ENCODE peak calls at places on chromosomes 12 and 14, in five cellular contexts. R is tibial artery, J is lung, V is MM.1S, Y is tibial nerve. E is an unnamed sample. For H3K4me1, the result is how much of the 10 kb centered on the place peaks cover.

GRCh38 chr14:93019970-93020369 is 95.8 kb downstream of the ITPK1 start:
- DNase-seq in J (no peak), Y (no peak), R (no peak), V (no peak), E (no peak)

GRCh38 chr14:100587763-100588411 is 670 bp upstream of the BEGAIN start:
- DNase-seq in J (no peak), V (no peak), Y (no peak), R (peak), E (no peak)

GRCh38 chr12:89350661-89351488 is 1.4 kb downstream of the DUSP6 start:
- DNase-seq in J (no peak), R (peak), V (peak), Y (no peak), E (no peak)

GRCh38 chr12:6089041-6089823 is 35.2 kb downstream of the VWF start:
- DNase-seq in J (no peak), V (peak), Y (no peak), R (peak), E (no peak)

GRCh38 chr12:2494490-2495192 is 300.1 kb upstream of the FKBP4 start:
- DNase-seq in J (no peak), Y (peak), R (no peak), V (no peak), E (no peak)

GRCh38 chr12:70468741-70469140 is 102.7 kb downstream of the KCNMB4 start:
- DNase-seq in V (no peak), J (no peak), R (no peak), Y (no peak), E (no peak)

GRCh38 chr12:84974177-84974815 is 61.7 kb upstream of the SLC6A15 start:
- DNase-seq in J (no peak), R (no peak), Y (no peak), V (no peak), E (no peak)

GRCh38 chr14:96126339-96126770 is 78.3 kb upstream of the BDKRB2 start:
- DNase-seq in J (no peak), R (no peak), V (no peak), Y (no peak), E (peak)

GRCh38 chr12:58608711-58609110 is 311.6 kb downstream of the LRIG3 start:
- DNase-seq in Y (no peak), V (no peak), J (no peak), R (no peak), E (no peak)

GRCh38 chr12:58814036-58814435 is 106.3 kb downstream of the LRIG3 start:
- DNase-seq in V (no peak), Y (no peak), J (no peak), R (no peak), E (no peak)

GRCh38 chr12:120055231-120055630 is 61.3 kb downstream of the RAB35 start:
- DNase-seq in V (no peak), Y (no peak), J (no peak), R (no peak), E (no peak)

GRCh38 chr14:23112359-23113178 is 6.5 kb downstream of the CEBPE start:
- DNase-seq in V (no peak), Y (no peak), R (peak), J (no peak), E (no peak)

GRCh38 chr14:54529811-54530210 is 20.1 kb downstream of the CGRRF1 start:
- DNase-seq in R (no peak), Y (no peak), J (no peak), V (no peak), E (no peak)

GRCh38 chr14:80850197-80850814 is 91.2 kb downstream of the CEP128 start:
- DNase-seq in Y (no peak), R (no peak), V (peak), J (no peak), E (peak)

GRCh38 chr12:7638064-7638763 is 27.5 kb downstream of the APOBEC1 start:
- DNase-seq in J (no peak), Y (no peak), R (no peak), V (peak), E (no peak)

GRCh38 chr14:83342590-83342989 is 1808.9 kb upstream of the SEL1L start:
- DNase-seq in Y (peak), J (no peak), R (peak), V (no peak), E (no peak)

GRCh38 chr14:68195126-68195525 is 375.5 kb downstream of the RAD51B start:
- DNase-seq in Y (no peak), J (no peak), R (no peak), V (no peak), E (no peak)

GRCh38 chr14:100131181-100131580 is 28.3 kb downstream of the DEGS2 start:
- DNase-seq in R (no peak), V (no peak), Y (no peak), J (peak), E (no peak)

GRCh38 chr12:125775507-125775906 is 710.3 kb downstream of the AACS start:
- DNase-seq in V (no peak), R (no peak), J (no peak), Y (no peak), E (no peak)

GRCh38 chr12:6822461-6823135 is 977 bp downstream of the GPR162 start:
- DNase-seq in V (no peak), Y (no peak), J (no peak), R (no peak), E (no peak)

GRCh38 chr14:72677664-72678063 is 216.2 kb downstream of the DPF3 start:
- DNase-seq in Y (no peak), V (no peak), R (no peak), J (no peak), E (no peak)

GRCh38 chr14:102126807-102127455 is 12.8 kb upstream of the WDR20 start:
- DNase-seq in J (no peak), V (no peak), R (no peak), Y (no peak), E (no peak)

GRCh38 chr12:43544703-43545102 is 7.3 kb downstream of the ADAMTS20 start:
- DNase-seq in Y (no peak), R (no peak), J (no peak), V (no peak), E (no peak)

GRCh38 chr12:109255377-109255776 is 53.7 kb downstream of the FOXN4 start:
- DNase-seq in J (no peak), V (no peak), R (no peak), Y (no peak), E (no peak)

GRCh38 chr12:51959921-51960320 is 8.4 kb downstream of the ACVR1B start:
- DNase-seq in Y (no peak), J (no peak), V (no peak), R (no peak), E (no peak)

GRCh38 chr12:131058700-131059099 is 105.0 kb downstream of the ADGRD1 start:
- DNase-seq in Y (no peak), J (no peak), V (no peak), R (no peak), E (no peak)

GRCh38 chr12:124904306-124905098 is 9.9 kb downstream of the UBC start:
- DNase-seq in V (no peak), Y (peak), R (peak), J (peak), E (no peak)

GRCh38 chr12:46574853-46575252 is 202.3 kb upstream of the SLC38A2 start:
- DNase-seq in V (no peak), R (no peak), Y (no peak), J (no peak), E (no peak)

GRCh38 chr14:96417254-96417653 is 25.3 kb downstream of the AK7 start:
- DNase-seq in R (no peak), V (no peak), Y (no peak), J (no peak), E (no peak)

GRCh38 chr12:107318804-107319535 is 225.6 kb upstream of the CRY1 start:
- DNase-seq in V (no peak), J (no peak), Y (no peak), R (no peak), E (peak)

GRCh38 chr12:57157588-57158173 is 10.3 kb upstream of the LRP1-AS start:
- DNase-seq in R (no peak), V (no peak), Y (peak), J (no peak), E (no peak)

GRCh38 chr12:3483089-3483488 is 7.9 kb upstream of the PRMT8 start:
- DNase-seq in R (no peak), V (no peak), J (no peak), Y (no peak), E (no peak)

DNA sequence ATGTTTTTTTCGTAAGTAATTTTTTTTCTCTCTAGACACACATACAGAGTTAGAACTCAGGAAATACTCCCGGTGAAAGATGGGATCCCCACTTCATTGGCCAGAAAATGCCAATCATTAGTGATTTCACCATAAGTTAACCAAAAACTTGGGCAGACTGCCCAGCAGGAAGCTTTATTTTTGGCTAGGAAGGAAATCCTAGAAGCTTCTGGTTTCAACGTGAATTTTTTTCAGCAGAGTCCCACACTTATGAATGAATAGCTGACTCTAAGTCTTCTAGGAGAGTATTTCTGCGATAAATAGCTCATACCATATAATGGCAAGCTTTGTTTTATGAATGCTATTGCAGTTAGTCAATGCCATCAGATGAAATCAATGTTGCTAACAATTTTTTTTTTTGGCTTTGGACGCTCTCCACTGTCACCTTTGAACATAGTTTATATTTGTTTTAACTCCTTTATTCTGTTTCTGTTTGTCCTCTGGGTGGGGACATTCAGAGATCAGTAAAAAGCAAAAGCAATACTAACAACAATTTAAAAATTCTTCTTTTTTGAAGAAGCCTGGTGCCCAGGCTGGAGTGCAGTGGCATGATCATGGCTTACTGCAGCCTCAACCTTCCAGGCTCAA is 9.5 kb downstream of the PPP1CC start:
- DNase-seq in J (no peak), V (no peak), R (no peak), Y (no peak), E (no peak)
- H3K4me1 ChIP-seq in J (under half), V (under half), R (under half), Y (half or more), E (half or more)

DNA sequence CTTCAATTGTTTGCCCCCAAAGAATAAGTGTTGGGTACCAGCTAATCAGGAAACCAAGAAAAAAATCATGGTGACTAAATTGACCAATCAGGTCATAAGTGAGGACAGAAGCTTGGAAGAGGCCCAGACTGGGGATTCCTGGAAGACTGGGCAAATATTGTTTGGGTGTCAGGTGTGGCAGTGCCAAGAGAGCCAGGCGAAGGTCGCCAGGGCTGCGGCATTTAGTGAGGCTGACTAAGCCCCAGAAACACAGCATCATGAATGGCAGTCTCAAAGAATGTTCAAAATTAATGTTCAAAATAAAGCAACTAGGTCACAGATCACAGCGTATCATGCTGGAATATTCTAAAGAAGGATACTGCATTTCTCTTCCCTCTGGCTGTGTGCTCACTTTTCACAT is 85.2 kb upstream of the OVCH1 start:
- DNase-seq in R (no peak), J (no peak), Y (no peak), V (no peak), E (no peak)
- H3K27ac ChIP-seq in R (peak), J (peak), Y (no peak), V (no peak), E (no peak)

DNA sequence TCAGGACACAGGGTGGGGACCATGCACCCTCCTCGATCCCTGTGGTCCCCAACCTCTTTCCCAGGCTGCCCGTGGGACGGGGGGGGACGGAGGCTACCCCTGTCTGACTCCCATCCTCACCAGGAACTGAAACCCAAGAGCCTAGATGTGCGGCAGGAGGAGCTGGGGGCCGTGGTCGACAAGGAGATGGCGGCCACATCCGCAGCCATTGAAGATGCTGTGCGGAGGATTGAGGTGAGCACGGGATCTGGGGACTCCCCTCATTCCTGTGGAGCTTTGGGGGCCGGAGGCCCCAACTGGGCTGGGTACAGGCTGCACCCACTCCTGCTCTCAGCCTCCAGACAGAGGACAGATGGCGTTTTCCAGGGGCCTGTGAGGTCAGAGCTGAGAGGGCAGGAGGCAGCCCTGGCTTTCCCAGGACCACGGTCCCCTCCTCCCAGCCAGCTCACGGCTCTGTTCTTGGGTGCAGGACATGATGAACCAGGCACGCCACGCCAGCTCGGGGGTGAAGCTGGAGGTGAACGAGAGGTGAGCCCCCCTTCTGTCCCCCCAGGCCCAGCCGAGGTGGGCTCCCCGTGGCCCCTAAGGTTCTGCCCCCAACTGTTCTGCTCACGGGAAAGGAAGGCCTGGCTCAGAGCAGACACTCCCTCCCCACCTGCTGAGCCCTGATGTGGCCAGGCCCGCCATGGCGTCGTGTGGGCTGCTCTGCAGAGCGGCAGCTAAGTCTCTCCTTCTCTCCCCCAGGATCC is 24.2 kb downstream of the HIP1R start:
- DNase-seq in R (peak), Y (no peak), V (no peak), J (no peak), E (no peak)
- H3K4me1 ChIP-seq in R (under half), Y (under half), V (under half), J (under half), E (under half)

DNA sequence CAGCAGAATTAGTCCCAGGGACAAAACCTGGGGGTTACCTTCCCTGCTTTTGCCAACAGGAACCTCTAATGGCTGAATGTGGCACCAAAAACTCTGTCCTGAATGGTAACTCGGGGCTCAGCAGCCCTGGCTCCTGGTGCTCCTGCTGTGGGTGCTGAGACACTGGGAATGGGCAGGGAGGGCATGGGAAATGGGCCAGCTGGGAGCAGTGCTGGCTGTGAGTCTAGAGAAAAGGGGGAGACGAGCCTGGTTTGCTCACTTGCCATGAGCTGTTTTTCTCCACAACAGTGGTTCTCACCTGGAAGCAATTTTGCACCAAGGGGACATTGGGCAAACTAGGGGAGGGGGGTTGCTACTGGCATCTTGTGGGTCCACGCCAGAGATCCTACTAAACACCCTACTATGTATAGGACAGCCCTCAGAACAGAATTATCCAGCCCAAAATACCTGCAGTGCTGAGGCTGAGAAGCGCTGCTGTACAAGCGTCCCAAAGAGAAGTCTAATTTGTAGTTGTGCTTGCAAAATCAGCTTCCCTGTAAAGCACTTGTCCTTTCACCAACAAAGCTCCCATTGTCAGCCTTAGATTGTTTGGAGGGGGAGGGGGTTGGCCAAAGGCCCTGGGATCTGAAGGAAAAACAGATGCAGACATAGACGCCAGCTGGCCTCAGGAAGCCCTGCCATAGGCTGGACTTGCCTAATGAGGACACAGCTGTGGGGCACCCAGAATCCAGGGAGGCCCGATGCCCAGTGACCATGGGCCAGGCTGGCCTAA is 3.6 kb downstream of the LRRC74A start:
- DNase-seq in R (no peak), J (no peak), Y (peak), V (no peak), E (no peak)
- H3K27ac ChIP-seq in R (no peak), J (peak), Y (peak), V (no peak), E (no peak)

DNA sequence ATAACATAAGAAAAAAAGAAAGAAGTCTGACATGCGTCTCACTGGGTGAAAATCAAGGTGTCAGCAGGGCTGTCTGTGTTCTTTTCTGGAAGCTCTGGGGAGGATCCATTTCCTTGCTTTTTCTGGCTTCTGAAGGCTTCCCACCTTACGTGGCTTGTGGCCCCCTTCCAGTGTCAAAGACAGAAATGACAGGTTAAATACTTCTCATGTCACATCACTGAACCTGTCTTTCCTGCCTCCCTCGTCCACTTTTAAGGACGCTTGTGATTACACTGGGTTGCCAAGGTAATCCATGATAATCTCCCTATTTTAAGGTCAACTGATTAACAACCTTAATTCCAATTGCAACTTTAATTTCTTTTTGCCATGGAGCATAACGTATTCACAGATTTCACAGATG is 4.6 kb upstream of the PHC1 start:
- DNase-seq in J (no peak), V (no peak), R (no peak), Y (no peak), E (no peak)
- H3K4me1 ChIP-seq in J (under half), V (under half), R (under half), Y (under half), E (under half)

GRCh38 chr14:44658389-44658696 is 151.3 kb upstream of the FSCB start:
- DNase-seq in Y (no peak), J (no peak), R (no peak), V (no peak), E (no peak)

GRCh38 chr14:44652640-44653039 is 145.6 kb upstream of the FSCB start:
- DNase-seq in Y (no peak), V (no peak), J (no peak), R (no peak), E (no peak)

GRCh38 chr14:44662250-44662891 is 155.3 kb upstream of the FSCB start:
- DNase-seq in J (no peak), Y (no peak), R (no peak), V (peak), E (peak)

GRCh38 chr14:44657153-44657552 is 150.1 kb upstream of the FSCB start:
- DNase-seq in Y (no peak), R (no peak), J (no peak), V (no peak), E (no peak)

GRCh38 chr14:44657688-44658388 is 150.8 kb upstream of the FSCB start:
- DNase-seq in V (peak), R (no peak), Y (no peak), J (no peak), E (no peak)
- H3K27ac ChIP-seq in V (no peak), R (no peak), Y (no peak), J (no peak), E (no peak)